ENCODE peak calls at places on chromosomes 3 and 15, in four cellular contexts. N is SHP77, A is posterior vena cava, L is B cell. O is an unnamed sample.

GRCh38 chr3:102163039-102163817 is 271.6 kb upstream of the ZPLD1 start:
- DNase-seq in N (no peak), A (peak; percentile 81), L (no peak), O (no peak)

GRCh38 chr15:55282284-55282833 is 7.3 kb downstream of the RAB27A start:
- DNase-seq in N (no peak), A (no peak), L (no peak), O (no peak)

GRCh38 chr3:190306513-190307163 is 15.6 kb downstream of the CLDN1 start:
- DNase-seq in N (peak; percentile 71), A (no peak), L (no peak), O (no peak)

GRCh38 chr3:69079269-69080159 is 651 bp downstream of the UBA3 start:
- DNase-seq in N (peak; percentile 10), A (peak; percentile 80), L (peak; percentile 29), O (no peak)

GRCh38 chr3:89042251-89042650 is 65.2 kb upstream of the EPHA3 start:
- DNase-seq in N (no peak), A (no peak), L (no peak), O (no peak)

GRCh38 chr15:39888809-39889208 is 31.3 kb downstream of the GPR176 start:
- DNase-seq in N (no peak), A (no peak), L (no peak), O (no peak)

GRCh38 chr3:50139308-50139707 is 15.8 kb upstream of the SEMA3F start:
- DNase-seq in N (no peak), A (no peak), L (no peak), O (no peak)

GRCh38 chr15:47179988-47180387 is 537.3 kb upstream of the SEMA6D start:
- DNase-seq in N (no peak), A (no peak), L (no peak), O (no peak)

GRCh38 chr3:138946554-138947302 is at the start of the genes FOXL2 and FOXL2NB:
- DNase-seq in N (no peak), A (no peak), L (peak; percentile 52), O (peak; percentile 94)

GRCh38 chr3:5309181-5309580 is 121.7 kb downstream of the EDEM1 start:
- DNase-seq in N (no peak), A (no peak), L (no peak), O (no peak)

GRCh38 chr15:52102468-52102867 is 10.1 kb downstream of the BCL2L10 start:
- DNase-seq in N (no peak), A (no peak), L (no peak), O (peak; percentile 86)

GRCh38 chr3:145953316-145953715 is 207.7 kb downstream of the PLOD2 start:
- DNase-seq in N (no peak), A (no peak), L (no peak), O (no peak)

GRCh38 chr15:62824111-62824737 is 218.3 kb upstream of the TPM1 start:
- DNase-seq in N (no peak), A (no peak), L (no peak), O (peak; percentile 31)

GRCh38 chr3:96483781-96484180 is 330.6 kb upstream of the EPHA6 start:
- DNase-seq in N (no peak), A (no peak), L (no peak), O (no peak)

GRCh38 chr3:129104051-129104450 is 17.6 kb downstream of the RAB43 start:
- DNase-seq in N (no peak), A (no peak), L (no peak), O (no peak)

GRCh38 chr3:184656991-184657669 is 54.7 kb downstream of the MAGEF1 start:
- DNase-seq in N (no peak), A (no peak), L (no peak), O (no peak)

GRCh38 chr3:46361408-46362283 is 7.7 kb downstream of the CCR2 start:
- DNase-seq in N (no peak), A (no peak), L (no peak), O (no peak)

GRCh38 chr3:129432671-129433070 is 4.2 kb upstream of the EFCAB12 start:
- DNase-seq in N (no peak), A (no peak), L (no peak), O (no peak)

GRCh38 chr3:41296556-41296955 is 97.3 kb downstream of the CTNNB1 start:
- DNase-seq in N (no peak), A (no peak), L (no peak), O (no peak)

GRCh38 chr3:52286777-52287110 is 884 bp upstream of the GLYCTK start:
- DNase-seq in N (no peak), A (no peak), L (no peak), O (no peak)

GRCh38 chr3:32596926-32597369 is 26.3 kb upstream of the DYNC1LI1 start:
- DNase-seq in N (peak; percentile 19), A (no peak), L (no peak), O (no peak)

GRCh38 chr3:31858439-31858838 is 122.6 kb downstream of the OSBPL10 start:
- DNase-seq in N (no peak), A (no peak), L (peak; percentile 39), O (no peak)

O was measured in fibroblast of the conjunctiva.